ENCODE peak calls at places on chromosomes 3 and 15, in ten cellular contexts. X is thoracic aorta, K is fibroblast of the aortic adventitia, P is endodermal cell, T is upper lobe of right lung, U is neuronal stem cell, O is fibroblast of lung, G is testis, F is heart right ventricle, Y is fibroblast of mammary gland. S is an unnamed sample.
A peak's percentile ranks its signal among the peaks of the same experiment; 100 is the strongest.

GRCh38 chr3:150840733-150841515 is 64.3 kb downstream of the MINDY4B start:
- DNase-seq in X (no peak), K (no peak), P (no peak), T (no peak), U (no peak), O (no peak), G (no peak), F (no peak), Y (no peak), S (no peak)

GRCh38 chr3:129625071-129625874 is 18.8 kb upstream of the PLXND1 start:
- DNase-seq in X (no peak), K (no peak), P (peak; percentile 84), T (peak; percentile 63), U (no peak), O (no peak), G (no peak), F (peak; percentile 32), Y (no peak), S (no peak)

GRCh38 chr3:10081871-10082270 is 26.2 kb downstream of the FANCD2OS start:
- DNase-seq in X (no peak), K (no peak), P (no peak), T (no peak), U (no peak), O (no peak), G (no peak), F (no peak), Y (no peak), S (no peak)

GRCh38 chr15:70033529-70034140 is 64.1 kb downstream of the TLE3 start:
- DNase-seq in X (no peak), K (peak; percentile 85), P (no peak), T (no peak), U (no peak), O (peak; percentile 77), G (peak; percentile 67), F (no peak), Y (peak; percentile 50), S (no peak)

GRCh38 chr15:40032125-40032839 is 6.7 kb downstream of the SRP14 start:
- DNase-seq in X (no peak), K (no peak), P (no peak), T (no peak), U (no peak), O (no peak), G (peak; percentile 49), F (no peak), Y (no peak), S (no peak)

GRCh38 chr3:147360936-147361670 is 45.2 kb downstream of the ZIC4 start:
- DNase-seq in X (no peak), K (no peak), P (peak; percentile 78), T (no peak), U (no peak), O (peak; percentile 7), G (no peak), F (no peak), Y (no peak), S (no peak)

GRCh38 chr3:43736558-43736995 is 45.8 kb downstream of the ABHD5 start:
- DNase-seq in X (no peak), K (peak; percentile 66), P (no peak), T (no peak), U (no peak), O (peak; percentile 71), G (no peak), F (no peak), Y (peak; percentile 65), S (no peak)

GRCh38 chr15:74312445-74313007 is 54.9 kb downstream of the CYP11A1 start:
- DNase-seq in X (no peak), K (no peak), P (no peak), T (no peak), U (no peak), O (no peak), G (no peak), F (no peak), Y (no peak), S (no peak)

GRCh38 chr3:176430244-176430893 is 766.9 kb downstream of the TBL1XR1 start:
- DNase-seq in X (no peak), K (peak; percentile 59), P (no peak), T (no peak), U (peak; percentile 14), O (peak; percentile 54), G (peak; percentile 42), F (no peak), Y (peak; percentile 68), S (no peak)

GRCh38 chr15:100765458-100766224 is 114.0 kb upstream of the ALDH1A3 start:
- DNase-seq in X (no peak), K (no peak), P (peak; percentile 39), T (peak; percentile 60), U (no peak), O (no peak), G (no peak), F (no peak), Y (no peak), S (no peak)

DNA sequence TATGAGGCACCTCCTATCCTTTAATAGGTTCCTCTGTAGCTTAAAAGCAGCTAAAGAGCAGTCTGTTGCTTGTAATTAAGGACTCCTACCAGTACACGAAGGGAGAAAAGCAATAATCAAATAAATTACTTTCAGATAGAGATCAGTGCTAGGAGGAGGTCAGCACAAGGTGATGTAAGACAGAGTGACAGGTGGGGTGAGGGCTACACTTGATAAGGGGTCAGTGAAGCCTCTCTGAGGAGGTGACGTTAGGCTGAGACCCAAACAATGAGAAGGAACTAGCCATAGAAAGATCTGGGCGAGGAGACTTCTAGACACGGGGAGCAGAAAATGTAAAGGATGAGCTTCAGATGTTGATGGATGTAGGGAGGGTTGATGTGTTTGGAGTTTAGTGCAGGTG is 57.7 kb upstream of the BLM start:
- DNase-seq in X (no peak), K (no peak), P (no peak), T (no peak), U (no peak), O (no peak), G (no peak), F (no peak), Y (no peak), S (no peak)
- H3K4me3 ChIP-seq in X (no peak overlapping the region), K (no peak overlapping the region), P (no peak overlapping the region), T (no peak overlapping the region), U (no peak overlapping the region), O (no peak overlapping the region), G (no peak overlapping the region), F (no peak overlapping the region), Y (no peak overlapping the region), S (no peak overlapping the region)

GRCh38 chr15:59437473-59437776 is 561 bp upstream of the FAM81A start:
- DNase-seq in X (no peak), K (no peak), P (peak; percentile 52), T (no peak), U (no peak), O (no peak), G (no peak), F (no peak), Y (no peak), S (no peak)

GRCh38 chr15:59438891-59439290 is 905 bp downstream of the FAM81A start:
- DNase-seq in X (no peak), K (peak; percentile 55), P (no peak), T (no peak), U (no peak), O (no peak), G (peak; percentile 20), F (no peak), Y (peak; percentile 56), S (no peak)

GRCh38 chr15:59434481-59434880 is 3.5 kb upstream of the FAM81A start:
- DNase-seq in X (no peak), K (no peak), P (no peak), T (no peak), U (no peak), O (peak; percentile 9), G (no peak), F (no peak), Y (no peak), S (no peak)

GRCh38 chr15:59437777-59438574 is at the start of gene FAM81A:
- DNase-seq in X (peak; percentile 35), K (peak; percentile 74), P (peak; percentile 83), T (peak; percentile 86), U (peak; percentile 71), O (peak; percentile 72), G (peak; percentile 77), F (peak; percentile 89), Y (peak; percentile 64), S (peak; percentile 54)

DNA sequence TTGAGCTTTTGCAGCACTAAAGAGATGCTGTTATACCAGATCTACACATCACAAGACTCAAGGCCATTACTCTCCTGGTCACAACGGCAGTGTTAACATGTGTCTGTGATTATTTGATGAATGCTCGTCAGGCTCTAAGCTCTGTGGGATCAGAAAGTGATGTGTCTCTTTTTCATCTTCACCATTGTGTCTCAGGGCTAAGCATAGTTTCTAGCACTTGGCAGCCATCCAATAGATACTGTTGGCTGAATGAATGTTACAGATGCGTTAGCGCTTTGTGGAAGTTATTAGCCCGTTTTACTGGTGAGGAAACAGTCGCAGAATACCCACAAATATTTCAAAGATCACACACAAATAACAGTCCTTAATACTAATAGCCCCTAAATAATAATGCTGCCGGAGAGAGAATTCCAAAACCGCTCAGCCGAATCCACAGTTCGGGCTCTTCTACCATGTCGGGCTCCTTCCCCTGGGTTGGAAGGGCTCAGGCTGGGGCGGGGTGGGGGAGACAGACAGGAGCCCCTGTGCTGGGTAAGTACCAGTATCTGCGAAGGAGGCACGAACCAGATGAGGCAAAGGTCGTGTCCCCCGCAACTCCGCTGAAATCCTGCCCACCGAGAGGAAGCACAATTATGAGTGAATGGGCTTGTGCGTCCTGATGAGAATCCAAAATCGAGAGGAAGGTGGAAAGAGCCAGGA is 1.1 kb upstream of the FAM81A start:
- DNase-seq in X (no peak), K (peak; percentile 19), P (no peak), T (no peak), U (no peak), O (no peak), G (no peak), F (no peak), Y (no peak), S (no peak)
- H3K4me3 ChIP-seq in X (peak overlapping the region; percentile 73), K (peak overlapping the region; percentile 66), P (peak overlapping the region; percentile 90), T (peak overlapping the region; percentile 52), U (peak overlapping the region; percentile 74), O (peak overlapping the region; percentile 55), G (peak overlapping the region; percentile 37), F (peak overlapping the region; percentile 60), Y (peak overlapping the region; percentile 57), S (peak overlapping the region; percentile 56)

GRCh38 chr3:79766474-79767193 is 1.2 kb downstream of the ROBO1 start:
- DNase-seq in X (no peak), K (no peak), P (peak; percentile 66), T (no peak), U (no peak), O (peak; percentile 5), G (peak; percentile 17), F (no peak), Y (no peak), S (no peak)
- H3K4me3 ChIP-seq in X (peak overlapping the region; percentile 44), K (no peak overlapping the region), P (peak overlapping the region; percentile 80), T (no peak overlapping the region), U (peak overlapping the region; percentile 79), O (peak overlapping the region; percentile 64), G (peak overlapping the region; percentile 47), F (peak overlapping the region; percentile 30), Y (no peak overlapping the region), S (no peak overlapping the region)

GRCh38 chr3:126394977-126395321 is 240 bp downstream of the CFAP100 start:
- DNase-seq in X (no peak), K (no peak), P (no peak), T (no peak), U (no peak), O (no peak), G (no peak), F (no peak), Y (no peak), S (no peak)
- H3K4me3 ChIP-seq in X (peak overlapping the region; percentile 69), K (no peak overlapping the region), P (peak overlapping the region; percentile 64), T (peak overlapping the region; percentile 16), U (peak overlapping the region; percentile 58), O (no peak overlapping the region), G (peak overlapping the region; percentile 35), F (peak overlapping the region; percentile 35), Y (no peak overlapping the region), S (peak overlapping the region; percentile 41)

GRCh38 chr3:131503328-131503650 is 518 bp upstream of the MRPL3 start:
- DNase-seq in X (no peak), K (peak; percentile 63), P (no peak), T (no peak), U (no peak), O (no peak), G (no peak), F (no peak), Y (peak; percentile 77), S (no peak)
- H3K4me3 ChIP-seq in X (peak overlapping the region; percentile 95), K (peak overlapping the region; percentile 99), P (peak overlapping the region; percentile 92), T (peak overlapping the region; percentile 88), U (no peak overlapping the region), O (peak overlapping the region; percentile 99), G (peak overlapping the region; percentile 81), F (peak overlapping the region; percentile 76), Y (peak overlapping the region; percentile 99), S (peak overlapping the region; percentile 99)